ENCODE peak calls at places on chromosomes 2 and 18, in nine cellular contexts. K, U, L, Q, N, E, W, Y and A are unnamed samples.

GRCh38 chr2:23651187-23651983 is 266.4 kb downstream of the KLHL29 start:
- DNase-seq in Y (peak; percentile 39), L (peak; percentile 91), Q (peak; percentile 88), W (no peak), U (no peak), N (no peak), E (peak; percentile 90), K (no peak), A (peak; percentile 95)

GRCh38 chr2:158619496-158619895 is 162.7 kb downstream of the PKP4 start:
- DNase-seq in U (peak; percentile 14), N (no peak), E (peak; percentile 56), L (peak; percentile 63), Y (peak; percentile 70), K (peak; percentile 7), W (no peak), Q (peak; percentile 75), A (no peak)

GRCh38 chr2:127217470-127218325 is 2.4 kb downstream of the CYP27C1 start:
- DNase-seq in Q (peak; percentile 95), U (no peak), E (peak; percentile 87), L (peak; percentile 32), N (peak; percentile 58), K (no peak), W (peak; percentile 67), Y (no peak), A (peak; percentile 95)

GRCh38 chr2:128408349-128409305 is 90.0 kb upstream of the HS6ST1 start:
- DNase-seq in E (peak; percentile 93), L (peak; percentile 79), Y (no peak), U (no peak), K (no peak), N (no peak), Q (peak; percentile 53), W (no peak), A (peak; percentile 97)

GRCh38 chr2:28438532-28439063 is 45.9 kb downstream of the FOSL2 start:
- DNase-seq in N (no peak), W (no peak), E (no peak), L (no peak), Y (no peak), Q (no peak), K (no peak), U (no peak), A (no peak)

GRCh38 chr2:42170619-42171395 is 1.7 kb downstream of the EML4 start:
- DNase-seq in K (no peak), L (no peak), Q (no peak), U (peak; percentile 14), E (no peak), N (no peak), W (no peak), Y (no peak), A (peak; percentile 54)

GRCh38 chr18:37578886-37579513 is 13.4 kb upstream of the CELF4 start:
- DNase-seq in Y (peak; percentile 18), L (no peak), U (peak; percentile 37), W (no peak), E (peak; percentile 66), N (no peak), Q (peak; percentile 2), K (peak; percentile 19), A (no peak)

GRCh38 chr2:196601430-196602306 is 37.8 kb upstream of the CCDC150 start:
- DNase-seq in L (peak; percentile 95), Q (peak; percentile 88), K (no peak), Y (no peak), U (no peak), N (peak; percentile 95), E (peak; percentile 100), W (no peak), A (peak; percentile 93)

GRCh38 chr2:109728809-109729208 is 65.3 kb upstream of the RGPD5 start:
- DNase-seq in W (no peak), U (no peak), L (no peak), N (no peak), E (peak; percentile 44), K (no peak), Q (no peak), Y (no peak), A (no peak)

GRCh38 chr2:236769981-236770671 is 200.5 kb downstream of the ACKR3 start:
- DNase-seq in E (peak; percentile 99), K (no peak), W (no peak), Y (no peak), N (peak; percentile 98), Q (peak; percentile 95), U (no peak), L (peak; percentile 100), A (peak; percentile 80)

GRCh38 chr2:188512456-188512855 is 220.8 kb downstream of the GULP1 start:
- DNase-seq in E (peak; percentile 77), W (no peak), N (no peak), L (peak; percentile 51), K (peak; percentile 40), Y (peak; percentile 33), Q (peak; percentile 65), U (peak; percentile 50), A (no peak)

GRCh38 chr2:197803033-197803444 is 1.4 kb upstream of the PLCL1 start:
- DNase-seq in N (peak; percentile 22), W (no peak), U (peak; percentile 71), Q (peak; percentile 63), Y (peak; percentile 51), E (peak; percentile 75), L (peak; percentile 19), K (peak; percentile 58), A (peak; percentile 79)

GRCh38 chr2:64751286-64752260 is 97.9 kb upstream of the SERTAD2 start:
- DNase-seq in U (peak; percentile 23), W (no peak), E (peak; percentile 66), N (peak; percentile 98), K (no peak), Y (peak; percentile 28), Q (peak; percentile 98), L (peak; percentile 99), A (peak; percentile 98)

GRCh38 chr2:230865766-230866703 is 1.3 kb downstream of the ITM2C start:
- DNase-seq in Q (peak; percentile 24), U (peak; percentile 73), W (peak; percentile 54), L (no peak), K (peak; percentile 64), Y (no peak), E (peak; percentile 41), N (peak; percentile 54), A (peak; percentile 88)

GRCh38 chr2:101374821-101375561 is 12.3 kb downstream of the CREG2 start:
- DNase-seq in W (no peak), E (no peak), N (no peak), Q (no peak), Y (no peak), K (no peak), L (no peak), U (no peak), A (no peak)

DNA sequence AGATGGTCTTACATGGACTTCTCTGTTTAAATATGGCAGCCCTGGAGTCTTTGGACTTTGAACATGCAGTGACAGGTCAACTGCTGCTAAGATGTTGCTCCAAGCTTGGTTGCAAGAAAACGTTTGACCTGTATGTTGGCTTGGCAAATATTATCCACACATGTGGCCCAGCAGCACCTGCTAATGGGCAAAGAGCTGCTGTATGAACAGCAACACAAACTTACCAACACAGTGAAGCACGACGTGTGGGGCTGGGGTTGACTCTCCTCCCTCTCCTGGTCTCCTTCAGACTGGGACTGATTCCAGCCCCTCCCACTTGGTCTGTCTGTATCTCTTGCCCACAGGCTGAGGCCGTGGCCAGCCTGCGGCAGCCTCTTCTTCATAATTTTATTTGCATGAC is 3.8 kb downstream of the KCNE4 start:
- DNase-seq in W (no peak), N (no peak), E (no peak), U (no peak), K (no peak), Y (no peak), L (peak; percentile 68), Q (no peak), A (peak; percentile 10)
- H3K27ac ChIP-seq in W (no peak overlapping the region), N (no peak overlapping the region), E (no peak overlapping the region), U (no peak overlapping the region), K (no peak overlapping the region), Y (no peak overlapping the region), L (no peak overlapping the region), Q (no peak overlapping the region), A (peak overlapping the region; percentile 49)

DNA sequence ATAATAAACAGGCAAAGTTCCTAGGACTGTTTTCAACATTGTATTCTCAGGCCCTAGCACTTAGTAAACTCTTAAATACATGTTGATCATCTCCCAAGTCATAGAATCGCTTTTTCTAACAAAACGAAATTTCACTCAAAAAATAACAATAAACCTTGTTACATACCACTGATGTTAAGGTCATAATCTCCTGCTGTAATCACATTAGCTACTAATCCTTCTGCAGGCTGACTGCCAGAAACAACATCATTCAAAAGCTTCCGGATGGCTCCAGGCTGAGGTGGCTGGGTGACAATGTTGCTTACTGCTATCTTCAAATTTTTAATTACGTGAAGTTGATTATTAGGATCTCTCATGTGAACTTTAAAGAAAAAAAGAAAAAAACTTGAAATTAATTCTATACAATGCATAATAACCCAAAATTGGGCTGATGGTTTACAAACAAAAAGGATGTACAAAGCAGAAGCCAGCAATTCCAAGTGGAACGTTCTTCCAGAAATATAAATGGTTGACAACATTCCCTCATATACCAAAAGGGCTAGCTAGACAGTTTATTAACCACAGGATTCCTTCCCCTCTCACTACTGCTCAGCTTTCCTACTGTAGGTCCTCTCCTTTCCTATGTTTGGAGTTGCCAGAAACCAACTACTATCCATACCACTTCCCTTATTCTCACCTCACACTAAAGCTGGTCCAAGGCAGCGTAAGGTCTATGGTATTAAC is 11.6 kb downstream of the TRAPPC8 start:
- DNase-seq in N (no peak), Y (no peak), E (peak; percentile 28), Q (no peak), W (no peak), L (peak; percentile 37), U (no peak), K (no peak), A (peak; percentile 73)
- H3K79me2 ChIP-seq in N (no peaks in the 10 kb centered on the region), Y (peaks cover 6% of the 10 kb centered on the region), E (peaks cover 97% of the 10 kb centered on the region), Q (no peaks in the 10 kb centered on the region), W (peaks cover 1% of the 10 kb centered on the region), L (peaks cover 66% of the 10 kb centered on the region), U (peaks cover 51% of the 10 kb centered on the region), K (peaks cover 68% of the 10 kb centered on the region), A (peaks cover 59% of the 10 kb centered on the region)

GRCh38 chr18:79401494-79402208 is 5.9 kb downstream of the NFATC1 start:
- DNase-seq in L (no peak), N (no peak), Y (no peak), Q (no peak), K (no peak), E (no peak), W (no peak), U (no peak), A (no peak)
- H3K4me1 ChIP-seq in L (peaks cover 4% of the 10 kb centered on the region), N (peaks cover 3% of the 10 kb centered on the region), Y (peaks cover 6% of the 10 kb centered on the region), Q (peaks cover 30% of the 10 kb centered on the region), K (peaks cover 12% of the 10 kb centered on the region), E (peaks cover 7% of the 10 kb centered on the region), W (no peaks in the 10 kb centered on the region), U (no peaks in the 10 kb centered on the region), A (no peaks in the 10 kb centered on the region)

GRCh38 chr2:10067330-10067729 is 12.9 kb downstream of the CYS1 start:
- DNase-seq in E (no peak), Y (no peak), K (no peak), U (no peak), W (no peak), Q (no peak), L (no peak), N (no peak), A (no peak)

GRCh38 chr2:10065683-10066055 is 14.5 kb downstream of the CYS1 start:
- DNase-seq in E (no peak), L (no peak), Q (no peak), U (no peak), K (no peak), N (no peak), Y (no peak), W (no peak), A (peak; percentile 55)

GRCh38 chr2:10063566-10063965 is 16.6 kb downstream of the CYS1 start:
- DNase-seq in Y (no peak), N (no peak), L (no peak), Q (no peak), U (no peak), E (no peak), K (no peak), W (no peak), A (peak; percentile 52)

GRCh38 chr2:10062931-10063365 is 17.3 kb downstream of the CYS1 start:
- DNase-seq in U (no peak), K (no peak), Y (peak; percentile 37), E (no peak), L (no peak), Q (no peak), N (peak; percentile 75), W (no peak), A (peak; percentile 62)

GRCh38 chr2:10064932-10065682 is 15.1 kb downstream of the CYS1 start:
- DNase-seq in E (no peak), U (no peak), K (peak; percentile 43), L (no peak), N (no peak), W (no peak), Q (no peak), Y (no peak), A (peak; percentile 73)
- H3K27ac ChIP-seq in E (no peak overlapping the region), U (no peak overlapping the region), K (no peak overlapping the region), L (no peak overlapping the region), N (no peak overlapping the region), W (no peak overlapping the region), Q (no peak overlapping the region), Y (no peak overlapping the region), A (no peak overlapping the region)